ENCODE peak calls at places on chromosome X, in eight cellular contexts. One of them, this sample, is unnamed.

GRCh38 chrX:39133971-39134370 is 332.7 kb downstream of the MID1IP1 start:
- DNase-seq in H1: peak; percentile 54
- DNase-seq in Panc1: peak; percentile 2
- DNase-seq in ovary: no peak
- DNase-seq in mesenchymal stem cell: no peak
- DNase-seq in osteoblast: no peak
- DNase-seq in fibroblast of pulmonary artery: no peak
- DNase-seq in cardiac fibroblast: no peak
- DNase-seq in this sample: no peak

GRCh38 chrX:3290561-3290960 is 55.9 kb downstream of the MXRA5 start:
- DNase-seq in H1: no peak
- DNase-seq in Panc1: no peak
- DNase-seq in ovary: no peak
- DNase-seq in mesenchymal stem cell: no peak
- DNase-seq in osteoblast: no peak
- DNase-seq in fibroblast of pulmonary artery: no peak
- DNase-seq in cardiac fibroblast: no peak
- DNase-seq in this sample: no peak

GRCh38 chrX:132614297-132614696 is 125.5 kb upstream of the MBNL3 start:
- DNase-seq in H1: no peak
- DNase-seq in Panc1: no peak
- DNase-seq in ovary: no peak
- DNase-seq in mesenchymal stem cell: no peak
- DNase-seq in osteoblast: no peak
- DNase-seq in fibroblast of pulmonary artery: peak; percentile 4
- DNase-seq in cardiac fibroblast: peak; percentile 4
- DNase-seq in this sample: no peak

GRCh38 chrX:70466968-70467367 is 22.3 kb downstream of the DLG3 start:
- DNase-seq in H1: no peak
- DNase-seq in Panc1: no peak
- DNase-seq in ovary: no peak
- DNase-seq in mesenchymal stem cell: no peak
- DNase-seq in osteoblast: no peak
- DNase-seq in fibroblast of pulmonary artery: no peak
- DNase-seq in cardiac fibroblast: no peak
- DNase-seq in this sample: no peak

GRCh38 chrX:19627081-19627480 is 111.8 kb upstream of the MAP3K15 start:
- DNase-seq in H1: no peak
- DNase-seq in Panc1: no peak
- DNase-seq in ovary: no peak
- DNase-seq in mesenchymal stem cell: no peak
- DNase-seq in osteoblast: no peak
- DNase-seq in fibroblast of pulmonary artery: no peak
- DNase-seq in cardiac fibroblast: no peak
- DNase-seq in this sample: no peak

GRCh38 chrX:45622538-45622937 is 421.9 kb upstream of the DIPK2B start:
- DNase-seq in H1: no peak
- DNase-seq in Panc1: no peak
- DNase-seq in ovary: no peak
- DNase-seq in mesenchymal stem cell: peak; percentile 15
- DNase-seq in osteoblast: no peak
- DNase-seq in fibroblast of pulmonary artery: peak; percentile 10
- DNase-seq in cardiac fibroblast: no peak
- DNase-seq in this sample: no peak

GRCh38 chrX:40072246-40072645 is 25.5 kb downstream of the BCOR start:
- DNase-seq in H1: no peak
- DNase-seq in Panc1: no peak
- DNase-seq in ovary: no peak
- DNase-seq in mesenchymal stem cell: no peak
- DNase-seq in osteoblast: no peak
- DNase-seq in fibroblast of pulmonary artery: no peak
- DNase-seq in cardiac fibroblast: no peak
- DNase-seq in this sample: no peak

GRCh38 chrX:19840899-19841648 is 46.3 kb downstream of the SH3KBP1 start:
- DNase-seq in H1: no peak
- DNase-seq in Panc1: no peak
- DNase-seq in ovary: no peak
- DNase-seq in mesenchymal stem cell: no peak
- DNase-seq in osteoblast: no peak
- DNase-seq in fibroblast of pulmonary artery: no peak
- DNase-seq in cardiac fibroblast: no peak
- DNase-seq in this sample: no peak

GRCh38 chrX:64782923-64783322 is 193.3 kb downstream of the ZC4H2 start:
- DNase-seq in H1: no peak
- DNase-seq in Panc1: no peak
- DNase-seq in ovary: no peak
- DNase-seq in mesenchymal stem cell: no peak
- DNase-seq in osteoblast: no peak
- DNase-seq in fibroblast of pulmonary artery: no peak
- DNase-seq in cardiac fibroblast: no peak
- DNase-seq in this sample: no peak

GRCh38 chrX:120736989-120737388 is 107.1 kb upstream of the C1GALT1C1 start:
- DNase-seq in H1: no peak
- DNase-seq in Panc1: no peak
- DNase-seq in ovary: no peak
- DNase-seq in mesenchymal stem cell: no peak
- DNase-seq in osteoblast: peak; percentile 75
- DNase-seq in fibroblast of pulmonary artery: no peak
- DNase-seq in cardiac fibroblast: no peak
- DNase-seq in this sample: no peak

GRCh38 chrX:119729408-119730201 is 28.8 kb upstream of the SOWAHD start:
- DNase-seq in H1: peak; percentile 60
- DNase-seq in Panc1: peak; percentile 54
- DNase-seq in ovary: peak; percentile 37
- DNase-seq in mesenchymal stem cell: peak; percentile 84
- DNase-seq in osteoblast: no peak
- DNase-seq in fibroblast of pulmonary artery: peak; percentile 83
- DNase-seq in cardiac fibroblast: peak; percentile 79
- DNase-seq in this sample: peak; percentile 47

GRCh38 chrX:17520206-17520605 is 145.2 kb downstream of the NHS start:
- DNase-seq in H1: no peak
- DNase-seq in Panc1: no peak
- DNase-seq in ovary: no peak
- DNase-seq in mesenchymal stem cell: no peak
- DNase-seq in osteoblast: no peak
- DNase-seq in fibroblast of pulmonary artery: no peak
- DNase-seq in cardiac fibroblast: no peak
- DNase-seq in this sample: no peak

GRCh38 chrX:13667940-13668339 is 15.0 kb downstream of the TCEANC start:
- DNase-seq in H1: no peak
- DNase-seq in Panc1: no peak
- DNase-seq in ovary: no peak
- DNase-seq in mesenchymal stem cell: no peak
- DNase-seq in osteoblast: no peak
- DNase-seq in fibroblast of pulmonary artery: no peak
- DNase-seq in cardiac fibroblast: no peak
- DNase-seq in this sample: no peak

GRCh38 chrX:20515841-20516461 is 249.2 kb upstream of the RPS6KA3 start:
- DNase-seq in H1: no peak
- DNase-seq in Panc1: peak; percentile 25
- DNase-seq in ovary: no peak
- DNase-seq in mesenchymal stem cell: peak; percentile 79
- DNase-seq in osteoblast: no peak
- DNase-seq in fibroblast of pulmonary artery: peak; percentile 85
- DNase-seq in cardiac fibroblast: peak; percentile 81
- DNase-seq in this sample: peak; percentile 62

GRCh38 chrX:153556767-153557166 is 39.3 kb downstream of the ATP2B3 start:
- DNase-seq in H1: no peak
- DNase-seq in Panc1: no peak
- DNase-seq in ovary: no peak
- DNase-seq in mesenchymal stem cell: no peak
- DNase-seq in osteoblast: no peak
- DNase-seq in fibroblast of pulmonary artery: no peak
- DNase-seq in cardiac fibroblast: no peak
- DNase-seq in this sample: no peak

DNA sequence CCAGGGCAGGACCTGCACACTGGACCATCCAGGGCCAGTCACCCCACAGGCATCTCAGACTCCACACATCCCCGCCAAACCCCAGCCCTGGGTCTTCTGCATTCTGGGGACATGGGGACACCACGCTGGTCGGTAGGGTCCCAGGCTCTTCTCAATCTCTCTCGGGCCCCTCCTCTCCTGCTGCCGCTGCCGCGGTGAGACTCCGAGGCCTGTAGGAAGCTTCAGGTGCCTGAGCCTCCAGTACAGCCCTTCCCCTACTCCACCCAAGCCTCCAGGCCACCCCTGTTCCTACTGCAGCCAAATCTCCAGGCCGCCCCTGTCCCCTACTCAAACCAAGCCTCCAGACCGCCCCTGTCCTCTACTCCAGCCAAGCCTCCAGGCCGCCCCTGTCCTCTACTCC is 5.5 kb upstream of the ASMT start:
- DNase-seq in H1: no peak
- DNase-seq in Panc1: no peak
- DNase-seq in ovary: no peak
- DNase-seq in mesenchymal stem cell: no peak
- DNase-seq in osteoblast: no peak
- DNase-seq in fibroblast of pulmonary artery: no peak
- DNase-seq in cardiac fibroblast: no peak
- DNase-seq in this sample: no peak
- H3K4me3 ChIP-seq in H1: no peak overlapping the region
- H3K4me3 ChIP-seq in Panc1: no peak overlapping the region
- H3K4me3 ChIP-seq in ovary: no peak overlapping the region
- H3K4me3 ChIP-seq in mesenchymal stem cell: no peak overlapping the region
- H3K4me3 ChIP-seq in osteoblast: no peak overlapping the region
- H3K4me3 ChIP-seq in fibroblast of pulmonary artery: no peak overlapping the region
- H3K4me3 ChIP-seq in cardiac fibroblast: no peak overlapping the region
- H3K4me3 ChIP-seq in this sample: no peak overlapping the region

GRCh38 chrX:137574784-137575298 is 8.9 kb downstream of the ZIC3 start:
- DNase-seq in H1: peak; percentile 54
- DNase-seq in Panc1: no peak
- DNase-seq in ovary: no peak
- DNase-seq in mesenchymal stem cell: no peak
- DNase-seq in osteoblast: no peak
- DNase-seq in fibroblast of pulmonary artery: no peak
- DNase-seq in cardiac fibroblast: no peak
- DNase-seq in this sample: no peak

GRCh38 chrX:137575596-137576255 is 9.8 kb downstream of the ZIC3 start:
- DNase-seq in H1: peak; percentile 49
- DNase-seq in Panc1: no peak
- DNase-seq in ovary: no peak
- DNase-seq in mesenchymal stem cell: no peak
- DNase-seq in osteoblast: peak; percentile 76
- DNase-seq in fibroblast of pulmonary artery: no peak
- DNase-seq in cardiac fibroblast: no peak
- DNase-seq in this sample: no peak

GRCh38 chrX:137574102-137574783 is 8.3 kb downstream of the ZIC3 start:
- DNase-seq in H1: peak; percentile 75
- DNase-seq in Panc1: no peak
- DNase-seq in ovary: no peak
- DNase-seq in mesenchymal stem cell: no peak
- DNase-seq in osteoblast: no peak
- DNase-seq in fibroblast of pulmonary artery: no peak
- DNase-seq in cardiac fibroblast: no peak
- DNase-seq in this sample: no peak

GRCh38 chrX:137569470-137569891 is 3.6 kb downstream of the ZIC3 start:
- DNase-seq in H1: no peak
- DNase-seq in Panc1: no peak
- DNase-seq in ovary: no peak
- DNase-seq in mesenchymal stem cell: no peak
- DNase-seq in osteoblast: no peak
- DNase-seq in fibroblast of pulmonary artery: no peak
- DNase-seq in cardiac fibroblast: no peak
- DNase-seq in this sample: no peak

GRCh38 chrX:137573356-137574101 is 7.6 kb downstream of the ZIC3 start:
- DNase-seq in H1: peak; percentile 60
- DNase-seq in Panc1: no peak
- DNase-seq in ovary: no peak
- DNase-seq in mesenchymal stem cell: no peak
- DNase-seq in osteoblast: peak; percentile 76
- DNase-seq in fibroblast of pulmonary artery: no peak
- DNase-seq in cardiac fibroblast: no peak
- DNase-seq in this sample: no peak
- H3K4me3 ChIP-seq in H1: peak overlapping the region; percentile 14
- H3K4me3 ChIP-seq in Panc1: no peak overlapping the region
- H3K4me3 ChIP-seq in ovary: no peak overlapping the region
- H3K4me3 ChIP-seq in mesenchymal stem cell: no peak overlapping the region
- H3K4me3 ChIP-seq in osteoblast: no peak overlapping the region
- H3K4me3 ChIP-seq in fibroblast of pulmonary artery: no peak overlapping the region
- H3K4me3 ChIP-seq in cardiac fibroblast: no peak overlapping the region
- H3K4me3 ChIP-seq in this sample: no peak overlapping the region

GRCh38 chrX:22950278-22951266 is 49.2 kb upstream of the DDX53 start:
- DNase-seq in H1: no peak
- DNase-seq in Panc1: no peak
- DNase-seq in ovary: peak; percentile 38
- DNase-seq in mesenchymal stem cell: peak; percentile 89
- DNase-seq in osteoblast: no peak
- DNase-seq in fibroblast of pulmonary artery: peak; percentile 91
- DNase-seq in cardiac fibroblast: peak; percentile 92
- DNase-seq in this sample: peak; percentile 78

GRCh38 chrX:22944945-22945344 is 54.8 kb upstream of the DDX53 start:
- DNase-seq in H1: no peak
- DNase-seq in Panc1: no peak
- DNase-seq in ovary: no peak
- DNase-seq in mesenchymal stem cell: no peak
- DNase-seq in osteoblast: no peak
- DNase-seq in fibroblast of pulmonary artery: no peak
- DNase-seq in cardiac fibroblast: no peak
- DNase-seq in this sample: no peak
- H3K4me3 ChIP-seq in H1: no peak overlapping the region
- H3K4me3 ChIP-seq in Panc1: no peak overlapping the region
- H3K4me3 ChIP-seq in ovary: no peak overlapping the region
- H3K4me3 ChIP-seq in mesenchymal stem cell: no peak overlapping the region
- H3K4me3 ChIP-seq in osteoblast: no peak overlapping the region
- H3K4me3 ChIP-seq in fibroblast of pulmonary artery: no peak overlapping the region
- H3K4me3 ChIP-seq in cardiac fibroblast: no peak overlapping the region
- H3K4me3 ChIP-seq in this sample: no peak overlapping the region

GRCh38 chrX:112857478-112857878 is 16.8 kb upstream of the AMOT start:
- DNase-seq in H1: no peak
- DNase-seq in Panc1: no peak
- DNase-seq in ovary: no peak
- DNase-seq in mesenchymal stem cell: no peak
- DNase-seq in osteoblast: no peak
- DNase-seq in fibroblast of pulmonary artery: no peak
- DNase-seq in cardiac fibroblast: no peak
- DNase-seq in this sample: no peak
- H3K4me3 ChIP-seq in H1: no peak overlapping the region
- H3K4me3 ChIP-seq in Panc1: no peak overlapping the region
- H3K4me3 ChIP-seq in ovary: no peak overlapping the region
- H3K4me3 ChIP-seq in mesenchymal stem cell: no peak overlapping the region
- H3K4me3 ChIP-seq in osteoblast: no peak overlapping the region
- H3K4me3 ChIP-seq in fibroblast of pulmonary artery: no peak overlapping the region
- H3K4me3 ChIP-seq in cardiac fibroblast: no peak overlapping the region
- H3K4me3 ChIP-seq in this sample: no peak overlapping the region

This sample was measured in skeletal muscle cell.